ENCODE peak calls at places on chromosomes 7 and 10, in seven cellular contexts. One of them, this sample, is unnamed.

GRCh38 chr7:32347244-32347828 is 142.8 kb downstream of the LSM5 start:
- DNase-seq in prostate gland: no peak
- DNase-seq in kidney: no peak
- DNase-seq in PC-9: no peak
- DNase-seq in CD8-positive, alpha-beta T cell: no peak
- DNase-seq in mammary epithelial cell: no peak
- DNase-seq in brain microvascular endothelial cell: peak; percentile 24
- DNase-seq in this sample: no peak

GRCh38 chr7:27176962-27177794 is 3.1 kb upstream of the HOXA10 start:
- DNase-seq in prostate gland: no peak
- DNase-seq in kidney: peak; percentile 61
- DNase-seq in PC-9: no peak
- DNase-seq in CD8-positive, alpha-beta T cell: no peak
- DNase-seq in mammary epithelial cell: no peak
- DNase-seq in brain microvascular endothelial cell: no peak
- DNase-seq in this sample: no peak

GRCh38 chr10:58661336-58661735 is 148.7 kb downstream of the BICC1 start:
- DNase-seq in prostate gland: no peak
- DNase-seq in kidney: no peak
- DNase-seq in PC-9: no peak
- DNase-seq in CD8-positive, alpha-beta T cell: no peak
- DNase-seq in mammary epithelial cell: peak; percentile 42
- DNase-seq in brain microvascular endothelial cell: no peak
- DNase-seq in this sample: no peak

GRCh38 chr7:93575555-93576397 is 1.3 kb upstream of the CALCR start:
- DNase-seq in prostate gland: no peak
- DNase-seq in kidney: peak; percentile 69
- DNase-seq in PC-9: no peak
- DNase-seq in CD8-positive, alpha-beta T cell: no peak
- DNase-seq in mammary epithelial cell: no peak
- DNase-seq in brain microvascular endothelial cell: no peak
- DNase-seq in this sample: no peak

GRCh38 chr7:42238709-42239395 is 1.8 kb upstream of the GLI3 start:
- DNase-seq in prostate gland: no peak
- DNase-seq in kidney: no peak
- DNase-seq in PC-9: no peak
- DNase-seq in CD8-positive, alpha-beta T cell: no peak
- DNase-seq in mammary epithelial cell: peak; percentile 72
- DNase-seq in brain microvascular endothelial cell: peak; percentile 76
- DNase-seq in this sample: no peak

GRCh38 chr10:104642311-104643022 is 1.4 kb downstream of the SORCS3 start:
- DNase-seq in prostate gland: no peak
- DNase-seq in kidney: peak; percentile 83
- DNase-seq in PC-9: no peak
- DNase-seq in CD8-positive, alpha-beta T cell: no peak
- DNase-seq in mammary epithelial cell: no peak
- DNase-seq in brain microvascular endothelial cell: no peak
- DNase-seq in this sample: no peak

GRCh38 chr10:86775056-86775858 is 18.8 kb downstream of the BMPR1A start:
- DNase-seq in prostate gland: no peak
- DNase-seq in kidney: no peak
- DNase-seq in PC-9: no peak
- DNase-seq in CD8-positive, alpha-beta T cell: no peak
- DNase-seq in mammary epithelial cell: peak; percentile 36
- DNase-seq in brain microvascular endothelial cell: peak; percentile 60
- DNase-seq in this sample: no peak

GRCh38 chr7:41574377-41574776 is 128.5 kb downstream of the INHBA start:
- DNase-seq in prostate gland: no peak
- DNase-seq in kidney: no peak
- DNase-seq in PC-9: peak; percentile 36
- DNase-seq in CD8-positive, alpha-beta T cell: no peak
- DNase-seq in mammary epithelial cell: peak; percentile 20
- DNase-seq in brain microvascular endothelial cell: peak; percentile 45
- DNase-seq in this sample: no peak

GRCh38 chr10:86263209-86263608 is 103.4 kb downstream of the GRID1 start:
- DNase-seq in prostate gland: no peak
- DNase-seq in kidney: no peak
- DNase-seq in PC-9: no peak
- DNase-seq in CD8-positive, alpha-beta T cell: peak; percentile 39
- DNase-seq in mammary epithelial cell: no peak
- DNase-seq in brain microvascular endothelial cell: no peak
- DNase-seq in this sample: no peak

GRCh38 chr7:91596287-91596686 is 284.2 kb downstream of the MTERF1 start:
- DNase-seq in prostate gland: no peak
- DNase-seq in kidney: no peak
- DNase-seq in PC-9: no peak
- DNase-seq in CD8-positive, alpha-beta T cell: no peak
- DNase-seq in mammary epithelial cell: no peak
- DNase-seq in brain microvascular endothelial cell: no peak
- DNase-seq in this sample: no peak

GRCh38 chr10:4801405-4801804 is 24.6 kb upstream of the AKR1E2 start:
- DNase-seq in prostate gland: no peak
- DNase-seq in kidney: no peak
- DNase-seq in PC-9: no peak
- DNase-seq in CD8-positive, alpha-beta T cell: no peak
- DNase-seq in mammary epithelial cell: no peak
- DNase-seq in brain microvascular endothelial cell: no peak
- DNase-seq in this sample: no peak

GRCh38 chr10:132135398-132135872 is 51.3 kb upstream of the DPYSL4 start:
- DNase-seq in prostate gland: no peak
- DNase-seq in kidney: peak; percentile 62
- DNase-seq in PC-9: no peak
- DNase-seq in CD8-positive, alpha-beta T cell: no peak
- DNase-seq in mammary epithelial cell: no peak
- DNase-seq in brain microvascular endothelial cell: no peak
- DNase-seq in this sample: no peak

GRCh38 chr10:118256825-118257570 is 85.1 kb downstream of the FAM204A start:
- DNase-seq in prostate gland: peak; percentile 20
- DNase-seq in kidney: no peak
- DNase-seq in PC-9: no peak
- DNase-seq in CD8-positive, alpha-beta T cell: no peak
- DNase-seq in mammary epithelial cell: no peak
- DNase-seq in brain microvascular endothelial cell: no peak
- DNase-seq in this sample: no peak

GRCh38 chr10:132516771-132517725 is 20.5 kb upstream of the INPP5A start:
- DNase-seq in prostate gland: peak; percentile 63
- DNase-seq in kidney: peak; percentile 99
- DNase-seq in PC-9: peak; percentile 79
- DNase-seq in CD8-positive, alpha-beta T cell: no peak
- DNase-seq in mammary epithelial cell: peak; percentile 61
- DNase-seq in brain microvascular endothelial cell: peak; percentile 92
- DNase-seq in this sample: no peak

GRCh38 chr7:102992509-102992819 is 79.7 kb downstream of the LRRC17 start:
- DNase-seq in prostate gland: no peak
- DNase-seq in kidney: no peak
- DNase-seq in PC-9: no peak
- DNase-seq in CD8-positive, alpha-beta T cell: no peak
- DNase-seq in mammary epithelial cell: no peak
- DNase-seq in brain microvascular endothelial cell: no peak
- DNase-seq in this sample: no peak

GRCh38 chr7:96088579-96088978 is 233.3 kb downstream of the SLC25A13 start:
- DNase-seq in prostate gland: no peak
- DNase-seq in kidney: no peak
- DNase-seq in PC-9: peak; percentile 88
- DNase-seq in CD8-positive, alpha-beta T cell: no peak
- DNase-seq in mammary epithelial cell: peak; percentile 36
- DNase-seq in brain microvascular endothelial cell: peak; percentile 14
- DNase-seq in this sample: no peak

GRCh38 chr10:129719415-129719739 is 244.7 kb downstream of the EBF3 start:
- DNase-seq in prostate gland: no peak
- DNase-seq in kidney: no peak
- DNase-seq in PC-9: no peak
- DNase-seq in CD8-positive, alpha-beta T cell: peak; percentile 31
- DNase-seq in mammary epithelial cell: no peak
- DNase-seq in brain microvascular endothelial cell: no peak
- DNase-seq in this sample: no peak

GRCh38 chr7:151110941-151111645 is 24.8 kb downstream of the AGAP3 start:
- DNase-seq in prostate gland: peak; percentile 77
- DNase-seq in kidney: peak; percentile 89
- DNase-seq in PC-9: peak; percentile 52
- DNase-seq in CD8-positive, alpha-beta T cell: peak; percentile 84
- DNase-seq in mammary epithelial cell: peak; percentile 61
- DNase-seq in brain microvascular endothelial cell: peak; percentile 63
- DNase-seq in this sample: no peak

GRCh38 chr10:110007171-110007700 is 548 bp upstream of the ADD3 start:
- DNase-seq in prostate gland: no peak
- DNase-seq in kidney: no peak
- DNase-seq in PC-9: no peak
- DNase-seq in CD8-positive, alpha-beta T cell: no peak
- DNase-seq in mammary epithelial cell: no peak
- DNase-seq in brain microvascular endothelial cell: no peak
- DNase-seq in this sample: no peak

GRCh38 chr10:106804992-106805391 is 359.5 kb downstream of the SORCS1 start:
- DNase-seq in prostate gland: no peak
- DNase-seq in kidney: no peak
- DNase-seq in PC-9: no peak
- DNase-seq in CD8-positive, alpha-beta T cell: no peak
- DNase-seq in mammary epithelial cell: no peak
- DNase-seq in brain microvascular endothelial cell: no peak
- DNase-seq in this sample: no peak

GRCh38 chr10:120948889-120949382 is 97.8 kb downstream of the WDR11 start:
- DNase-seq in prostate gland: no peak
- DNase-seq in kidney: peak; percentile 87
- DNase-seq in PC-9: no peak
- DNase-seq in CD8-positive, alpha-beta T cell: peak; percentile 65
- DNase-seq in mammary epithelial cell: peak; percentile 45
- DNase-seq in brain microvascular endothelial cell: peak; percentile 52
- DNase-seq in this sample: no peak

GRCh38 chr10:78407009-78407711 is 373.5 kb downstream of the RPS24 start:
- DNase-seq in prostate gland: peak; percentile 92
- DNase-seq in kidney: peak; percentile 90
- DNase-seq in PC-9: peak; percentile 68
- DNase-seq in CD8-positive, alpha-beta T cell: peak; percentile 60
- DNase-seq in mammary epithelial cell: peak; percentile 89
- DNase-seq in brain microvascular endothelial cell: peak; percentile 94
- DNase-seq in this sample: peak; percentile 48

GRCh38 chr7:104695563-104695962 is 318.4 kb upstream of the KMT2E start:
- DNase-seq in prostate gland: no peak
- DNase-seq in kidney: no peak
- DNase-seq in PC-9: no peak
- DNase-seq in CD8-positive, alpha-beta T cell: no peak
- DNase-seq in mammary epithelial cell: no peak
- DNase-seq in brain microvascular endothelial cell: no peak
- DNase-seq in this sample: no peak
- H3K4me3 ChIP-seq in prostate gland: no peak overlapping the region
- H3K4me3 ChIP-seq in kidney: no peak overlapping the region
- H3K4me3 ChIP-seq in PC-9: no peak overlapping the region
- H3K4me3 ChIP-seq in CD8-positive, alpha-beta T cell: no peak overlapping the region
- H3K4me3 ChIP-seq in mammary epithelial cell: no peak overlapping the region
- H3K4me3 ChIP-seq in brain microvascular endothelial cell: no peak overlapping the region
- H3K4me3 ChIP-seq in this sample: no peak overlapping the region

DNA sequence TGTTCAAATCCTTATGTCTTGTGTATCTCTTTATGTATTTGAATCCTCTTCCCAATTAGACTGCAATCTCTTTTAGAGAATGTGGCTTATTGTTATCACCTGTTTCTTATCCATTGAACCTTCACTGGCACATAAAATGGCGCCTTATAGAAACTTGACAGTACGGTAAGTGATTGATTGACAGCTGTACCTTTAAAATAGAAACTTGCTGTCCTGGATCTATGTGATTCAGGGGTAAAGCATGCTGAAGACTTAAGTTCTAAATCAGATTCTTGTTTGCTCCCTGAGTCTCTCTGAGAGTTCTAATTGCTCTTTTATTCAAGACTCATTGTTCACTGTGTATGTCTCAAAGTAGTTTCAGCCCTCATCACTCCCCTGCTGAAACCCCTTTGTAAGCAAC is 91.3 kb downstream of the CACNB2 start:
- DNase-seq in prostate gland: no peak
- DNase-seq in kidney: no peak
- DNase-seq in PC-9: no peak
- DNase-seq in CD8-positive, alpha-beta T cell: no peak
- DNase-seq in mammary epithelial cell: no peak
- DNase-seq in brain microvascular endothelial cell: no peak
- DNase-seq in this sample: no peak
- H3K4me3 ChIP-seq in prostate gland: no peak overlapping the region
- H3K4me3 ChIP-seq in kidney: no peak overlapping the region
- H3K4me3 ChIP-seq in PC-9: no peak overlapping the region
- H3K4me3 ChIP-seq in CD8-positive, alpha-beta T cell: no peak overlapping the region
- H3K4me3 ChIP-seq in mammary epithelial cell: no peak overlapping the region
- H3K4me3 ChIP-seq in brain microvascular endothelial cell: no peak overlapping the region
- H3K4me3 ChIP-seq in this sample: no peak overlapping the region

GRCh38 chr7:4714767-4715384 is 32.8 kb downstream of the FOXK1 start:
- DNase-seq in prostate gland: no peak
- DNase-seq in kidney: no peak
- DNase-seq in PC-9: no peak
- DNase-seq in CD8-positive, alpha-beta T cell: no peak
- DNase-seq in mammary epithelial cell: no peak
- DNase-seq in brain microvascular endothelial cell: no peak
- DNase-seq in this sample: no peak
- H3K4me3 ChIP-seq in prostate gland: no peak overlapping the region
- H3K4me3 ChIP-seq in kidney: no peak overlapping the region
- H3K4me3 ChIP-seq in PC-9: no peak overlapping the region
- H3K4me3 ChIP-seq in CD8-positive, alpha-beta T cell: no peak overlapping the region
- H3K4me3 ChIP-seq in mammary epithelial cell: peak overlapping the region; percentile 9
- H3K4me3 ChIP-seq in brain microvascular endothelial cell: no peak overlapping the region
- H3K4me3 ChIP-seq in this sample: no peak overlapping the region

DNA sequence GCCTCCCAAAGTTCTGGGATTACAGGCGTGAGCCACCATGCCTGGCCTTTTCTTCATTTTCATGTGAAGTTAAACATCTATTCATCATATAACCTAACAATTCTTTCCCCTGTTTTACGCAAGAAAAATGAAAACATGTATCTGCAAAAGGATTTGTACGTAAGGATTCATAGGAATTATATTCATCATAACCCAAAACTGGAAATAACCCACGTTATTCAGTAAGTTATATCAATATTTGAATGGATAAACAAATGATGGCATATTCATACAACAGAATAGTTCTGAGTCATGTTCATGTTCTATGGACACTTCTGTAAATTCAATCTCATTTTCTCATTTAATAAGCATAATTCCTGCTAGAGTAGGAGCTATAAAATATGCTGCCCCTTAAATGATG is 35.2 kb upstream of the CAV2 start:
- DNase-seq in prostate gland: no peak
- DNase-seq in kidney: no peak
- DNase-seq in PC-9: no peak
- DNase-seq in CD8-positive, alpha-beta T cell: no peak
- DNase-seq in mammary epithelial cell: no peak
- DNase-seq in brain microvascular endothelial cell: no peak
- DNase-seq in this sample: no peak
- H3K4me3 ChIP-seq in prostate gland: no peak overlapping the region
- H3K4me3 ChIP-seq in kidney: no peak overlapping the region
- H3K4me3 ChIP-seq in PC-9: no peak overlapping the region
- H3K4me3 ChIP-seq in CD8-positive, alpha-beta T cell: no peak overlapping the region
- H3K4me3 ChIP-seq in mammary epithelial cell: no peak overlapping the region
- H3K4me3 ChIP-seq in brain microvascular endothelial cell: no peak overlapping the region
- H3K4me3 ChIP-seq in this sample: no peak overlapping the region

GRCh38 chr10:71244638-71245419 is 32.5 kb downstream of the UNC5B start:
- DNase-seq in prostate gland: peak; percentile 39
- DNase-seq in kidney: peak; percentile 90
- DNase-seq in PC-9: no peak
- DNase-seq in CD8-positive, alpha-beta T cell: no peak
- DNase-seq in mammary epithelial cell: no peak
- DNase-seq in brain microvascular endothelial cell: peak; percentile 45
- DNase-seq in this sample: no peak
- H3K4me3 ChIP-seq in prostate gland: no peak overlapping the region
- H3K4me3 ChIP-seq in kidney: no peak overlapping the region
- H3K4me3 ChIP-seq in PC-9: no peak overlapping the region
- H3K4me3 ChIP-seq in CD8-positive, alpha-beta T cell: no peak overlapping the region
- H3K4me3 ChIP-seq in mammary epithelial cell: no peak overlapping the region
- H3K4me3 ChIP-seq in brain microvascular endothelial cell: peak overlapping the region; percentile 35
- H3K4me3 ChIP-seq in this sample: no peak overlapping the region

GRCh38 chr10:22657566-22658190 is 56.7 kb downstream of the PIP4K2A start:
- DNase-seq in prostate gland: no peak
- DNase-seq in kidney: no peak
- DNase-seq in PC-9: no peak
- DNase-seq in CD8-positive, alpha-beta T cell: no peak
- DNase-seq in mammary epithelial cell: no peak
- DNase-seq in brain microvascular endothelial cell: peak; percentile 52
- DNase-seq in this sample: no peak
- H3K4me3 ChIP-seq in prostate gland: no peak overlapping the region
- H3K4me3 ChIP-seq in kidney: no peak overlapping the region
- H3K4me3 ChIP-seq in PC-9: no peak overlapping the region
- H3K4me3 ChIP-seq in CD8-positive, alpha-beta T cell: no peak overlapping the region
- H3K4me3 ChIP-seq in mammary epithelial cell: no peak overlapping the region
- H3K4me3 ChIP-seq in brain microvascular endothelial cell: no peak overlapping the region
- H3K4me3 ChIP-seq in this sample: no peak overlapping the region